ENCODE peak calls at places on chromosomes 11 and 22, in five cellular contexts. I is CD4-positive, alpha-beta T cell; A is A549; G is left ventricle myocardium inferior; O is cardiac muscle cell. N is an unnamed sample.

GRCh38 chr11:3234846-3235245 is 2.6 kb upstream of the MRGPRE start:
- DNase-seq in I (no peak), O (no peak), A (no peak), G (no peak), N (no peak)

GRCh38 chr11:1565173-1565903 is 6.7 kb downstream of the DUSP8 start:
- DNase-seq in O (no peak), I (no peak), A (no peak), G (no peak), N (no peak)

GRCh38 chr11:24963879-24964278 is 467.0 kb downstream of the LUZP2 start:
- DNase-seq in I (no peak), A (no peak), O (peak; percentile 2), G (no peak), N (no peak)

GRCh38 chr11:71139516-71140205 is 112.7 kb downstream of the SHANK2 start:
- DNase-seq in O (peak; percentile 51), A (no peak), I (no peak), G (peak; percentile 63), N (peak; percentile 66)

GRCh38 chr11:8063319-8063718 is 17.7 kb upstream of the TUB start:
- DNase-seq in G (no peak), A (no peak), I (no peak), O (peak; percentile 65), N (peak; percentile 79)

GRCh38 chr11:123509737-123510578 is 79.9 kb downstream of the GRAMD1B start:
- DNase-seq in I (no peak), A (no peak), G (no peak), O (peak; percentile 69), N (peak; percentile 83)

GRCh38 chr11:14454861-14455632 is 44.6 kb downstream of the COPB1 start:
- DNase-seq in O (peak; percentile 53), G (no peak), A (peak; percentile 37), I (no peak), N (peak; percentile 42)

GRCh38 chr22:49966716-49967332 is 6.3 kb downstream of the PIM3 start:
- DNase-seq in I (no peak), A (no peak), G (peak; percentile 34), O (peak; percentile 76), N (peak; percentile 57)

GRCh38 chr11:43868852-43869567 is 11.6 kb upstream of the ALKBH3 start:
- DNase-seq in I (no peak), G (no peak), O (peak; percentile 94), A (peak; percentile 10), N (peak; percentile 42)

GRCh38 chr11:29629281-29629680 is 387.5 kb downstream of the KCNA4 start:
- DNase-seq in A (no peak), G (no peak), O (peak; percentile 4), I (no peak), N (no peak)

GRCh38 chr11:10660323-10660722 is 33.2 kb downstream of the IRAG1 start:
- DNase-seq in O (no peak), G (no peak), I (no peak), A (no peak), N (no peak)

GRCh38 chr11:106471273-106471672 is 393.8 kb downstream of the AASDHPPT start:
- DNase-seq in O (peak; percentile 78), A (no peak), G (no peak), I (no peak), N (peak; percentile 21)

GRCh38 chr11:126824035-126824607 is 176.4 kb downstream of the KIRREL3 start:
- DNase-seq in G (no peak), O (no peak), I (no peak), A (no peak), N (no peak)

GRCh38 chr22:20254975-20255946 is 12.9 kb downstream of the RTN4R start:
- DNase-seq in G (no peak), O (no peak), I (no peak), A (no peak), N (no peak)

GRCh38 chr11:13260963-13261599 is 16.5 kb upstream of the BMAL1 start:
- DNase-seq in G (peak; percentile 21), I (no peak), A (no peak), O (peak; percentile 51), N (peak; percentile 62)

GRCh38 chr11:76096552-76096951 is 109.8 kb downstream of the WNT11 start:
- DNase-seq in G (no peak), I (no peak), A (peak; percentile 7), O (no peak), N (no peak)

GRCh38 chr11:108647387-108647700 is 17.5 kb upstream of the DDX10 start:
- DNase-seq in I (no peak), G (no peak), O (no peak), A (no peak), N (no peak)

GRCh38 chr11:69129647-69130046 is 26.1 kb upstream of the SMIM38 start:
- DNase-seq in O (no peak), G (no peak), I (no peak), A (no peak), N (no peak)

GRCh38 chr11:69133251-69133650 is 22.5 kb upstream of the SMIM38 start:
- DNase-seq in G (no peak), A (no peak), O (no peak), I (no peak), N (no peak)

GRCh38 chr11:69131644-69132300 is 24.0 kb upstream of the SMIM38 start:
- DNase-seq in O (peak; percentile 80), I (no peak), G (peak; percentile 71), A (peak; percentile 86), N (peak; percentile 78)

GRCh38 chr11:69130586-69131566 is 24.9 kb upstream of the SMIM38 start:
- DNase-seq in O (no peak), A (no peak), G (peak; percentile 46), I (no peak), N (no peak)

DNA sequence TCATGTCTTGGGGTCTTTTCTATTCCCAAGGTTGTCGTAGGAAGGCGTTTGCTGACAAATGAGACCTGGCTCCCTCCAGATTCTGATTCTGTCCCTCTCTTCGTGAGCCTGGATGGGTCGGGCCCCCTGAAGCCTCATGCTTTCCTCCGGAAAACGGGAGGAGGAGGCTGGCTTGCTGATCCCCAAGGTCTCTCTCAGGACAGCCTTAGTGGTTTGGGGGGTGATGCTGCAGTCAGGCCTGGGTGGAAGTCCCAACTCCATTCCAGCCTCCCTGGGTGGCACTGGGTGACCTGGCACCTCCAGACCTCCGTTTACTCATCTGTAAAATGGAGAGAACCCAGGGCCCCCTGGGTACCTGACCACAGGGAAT is 23.4 kb upstream of the SMIM38 start:
- DNase-seq in O (no peak), I (no peak), G (no peak), A (no peak), N (no peak)
- H3K9me3 ChIP-seq in O (no peaks in the 10 kb centered on the region), I (no peaks in the 10 kb centered on the region), G (peaks cover 27% of the 10 kb centered on the region), A (peaks cover 28% of the 10 kb centered on the region), N (no peaks in the 10 kb centered on the region)

GRCh38 chr11:396511-396947 is 2.5 kb downstream of the PKP3 start:
- DNase-seq in G (no peak), I (no peak), A (peak; percentile 78), O (peak; percentile 42), N (no peak)
- TF ChIP-seq CTCF in G (peak; percentile 25), I (no peak), A (no peak), O (peak; percentile 40), N (no peak)

DNA sequence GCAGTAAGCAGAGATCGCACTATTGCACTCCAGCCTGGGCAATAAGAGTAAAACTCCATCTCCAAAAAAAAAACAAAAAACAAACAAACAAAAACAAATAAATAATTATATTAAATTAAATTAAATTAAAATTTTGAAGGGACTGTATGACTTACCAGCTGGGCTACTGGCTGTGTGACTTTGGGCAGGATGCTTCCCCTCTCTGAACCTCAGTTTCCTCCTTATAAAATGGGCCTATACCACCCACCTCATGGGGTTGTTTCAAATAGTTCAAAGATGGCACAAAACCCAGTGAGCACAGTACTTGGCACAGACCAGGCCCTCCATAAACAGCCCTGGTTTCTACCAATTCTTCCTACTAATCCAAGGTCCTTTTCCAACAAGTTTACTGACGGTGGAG is 34.9 kb downstream of the ASCC2 start:
- DNase-seq in G (no peak), O (no peak), A (no peak), I (no peak), N (no peak)
- H3K9me3 ChIP-seq in G (no peaks in the 10 kb centered on the region), O (no peaks in the 10 kb centered on the region), A (no peaks in the 10 kb centered on the region), I (no peaks in the 10 kb centered on the region), N (no peaks in the 10 kb centered on the region)

DNA sequence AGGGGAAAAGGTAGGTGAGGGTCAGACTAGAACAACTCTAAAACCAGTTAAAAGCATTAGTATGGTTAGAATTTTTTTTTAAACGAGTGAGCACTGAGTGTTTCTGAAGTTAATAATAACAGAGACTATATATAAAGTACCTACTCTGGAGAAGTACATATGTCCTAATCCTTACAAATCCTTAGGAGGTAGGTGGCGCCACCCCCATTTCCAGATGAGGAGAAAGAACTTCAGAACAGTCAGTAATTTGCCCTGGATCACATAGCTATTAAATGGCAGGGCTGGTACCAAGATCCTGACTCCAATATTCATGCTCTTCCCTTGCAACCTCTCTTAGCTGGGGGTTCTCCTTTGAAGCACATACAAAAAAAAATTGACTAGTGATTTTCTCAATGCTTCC is 80.5 kb downstream of the CLPB start:
- DNase-seq in A (peak; percentile 31), G (no peak), I (no peak), O (peak; percentile 41), N (peak; percentile 21)
- TF ChIP-seq CTCF in A (peak; percentile 33), G (no peak), I (no peak), O (peak; percentile 27), N (no peak)

GRCh38 chr22:37226087-37226486 is 13.8 kb upstream of the SSTR3 start:
- DNase-seq in I (no peak), A (no peak), O (no peak), G (no peak), N (no peak)
- H3K9me3 ChIP-seq in I (no peaks in the 10 kb centered on the region), A (no peaks in the 10 kb centered on the region), O (no peaks in the 10 kb centered on the region), G (no peaks in the 10 kb centered on the region), N (no peaks in the 10 kb centered on the region)